ENCODE peak calls at places on chromosome X, in four cellular contexts. U is astrocyte of the hippocampus, T is endothelial cell, X is EH. V is an unnamed sample.

GRCh38 chrX:38868941-38869378 is 67.7 kb downstream of the MID1IP1 start:
- DNase-seq in U (peak), T (no peak), X (peak), V (no peak)

GRCh38 chrX:63503541-63503940 is 152.4 kb upstream of the SPIN4 start:
- DNase-seq in U (peak), T (no peak), X (peak), V (no peak)

GRCh38 chrX:121570072-121570841 is 522.8 kb downstream of the GLUD2 start:
- DNase-seq in U (peak), T (no peak), X (peak), V (no peak)

GRCh38 chrX:139052461-139052860 is 340.9 kb upstream of the FGF13 start:
- DNase-seq in U (no peak), T (no peak), X (no peak), V (no peak)

GRCh38 chrX:52509916-52510315 is 6.9 kb downstream of the XAGE1B start:
- DNase-seq in U (no peak), T (no peak), X (no peak), V (no peak)

GRCh38 chrX:71815906-71816156 is 52.7 kb downstream of the CXorf49B start:
- DNase-seq in U (no peak), T (no peak), X (no peak), V (no peak)

GRCh38 chrX:13721819-13722527 is 12.4 kb downstream of the TRAPPC2 start:
- DNase-seq in U (peak), T (no peak), X (peak), V (no peak)

GRCh38 chrX:140360284-140360683 is 144.6 kb downstream of the SOX3 start:
- DNase-seq in U (no peak), T (no peak), X (no peak), V (no peak)

GRCh38 chrX:150655713-150656266 is 37.4 kb upstream of the MTMR1 start:
- DNase-seq in U (no peak), T (no peak), X (no peak), V (no peak)

GRCh38 chrX:46381630-46382029 is 163.6 kb downstream of the ZNF674 start:
- DNase-seq in U (peak), T (peak), X (peak), V (peak)

GRCh38 chrX:10119399-10119990 is 37.3 kb upstream of the CLCN4 start:
- DNase-seq in U (peak), T (peak), X (peak), V (peak)

GRCh38 chrX:132953358-132953757 is 5.1 kb downstream of the HS6ST2 start:
- DNase-seq in U (peak), T (no peak), X (no peak), V (no peak)

GRCh38 chrX:104136241-104137019 is 20.4 kb downstream of the SLC25A53 start:
- DNase-seq in U (peak), T (peak), X (peak), V (peak)

GRCh38 chrX:131543774-131544173 is at the start of gene OR13H1:
- DNase-seq in U (no peak), T (no peak), X (no peak), V (no peak)

GRCh38 chrX:41580423-41581064 is 108.2 kb upstream of the GPR34 start:
- DNase-seq in U (no peak), T (no peak), X (no peak), V (no peak)

GRCh38 chrX:22689290-22689689 is 310.5 kb upstream of the DDX53 start:
- DNase-seq in U (peak), T (no peak), X (peak), V (no peak)

GRCh38 chrX:48511561-48511960 is 2.8 kb downstream of the PORCN start:
- DNase-seq in U (no peak), T (peak), X (peak), V (no peak)

GRCh38 chrX:119427024-119427794 is 28.1 kb downstream of the SLC25A43 start:
- DNase-seq in U (peak), T (no peak), X (peak), V (peak)

GRCh38 chrX:11908371-11908770 is 150.3 kb downstream of the MSL3 start:
- DNase-seq in U (peak), T (peak), X (peak), V (no peak)

GRCh38 chrX:153862369-153863250 is 23.4 kb downstream of the L1CAM start:
- DNase-seq in U (no peak), T (no peak), X (no peak), V (no peak)

GRCh38 chrX:110280954-110281353 is 36.9 kb downstream of the AMMECR1 start:
- DNase-seq in U (no peak), T (no peak), X (peak), V (no peak)

GRCh38 chrX:357693-358471 is 28.8 kb downstream of the PPP2R3B start:
- DNase-seq in U (peak), T (no peak), X (peak), V (peak)

GRCh38 chrX:104112326-104112951 is at the start of gene ZCCHC18:
- DNase-seq in U (peak), T (peak), X (peak), V (peak)

GRCh38 chrX:9919632-9920172 is 47.5 kb upstream of the CLDN34 start:
- DNase-seq in U (no peak), T (no peak), X (no peak), V (no peak)

GRCh38 chrX:104565791-104566687 is at the start of gene IL1RAPL2:
- DNase-seq in U (peak), T (peak), X (peak), V (no peak)

GRCh38 chrX:154742623-154743022 is 8.3 kb downstream of the GAB3 start:
- DNase-seq in U (no peak), T (no peak), X (no peak), V (no peak)

GRCh38 chrX:103805860-103806259 is 26.2 kb downstream of the RAB9B start:
- DNase-seq in U (no peak), T (no peak), X (no peak), V (no peak)

GRCh38 chrX:49915352-49916222 is 6.8 kb upstream of the CLCN5 start:
- DNase-seq in U (peak), T (peak), X (peak), V (no peak)

V was measured in activated T-cell treated with anti-CD3 and anti-CD28 coated beads, Interleukin-2, amount 50 U/mL, for 24 hours.